ENCODE peak calls at places on chromosomes 12 and 14, in five cellular contexts. One of them, this sample, is unnamed.

GRCh38 chr12:121748571-121749265 is 36.2 kb downstream of the TMEM120B start:
- DNase-seq in thoracic aorta: no peak
- DNase-seq in gastrocnemius medialis: no peak
- DNase-seq in right lobe of liver: peak; percentile 52
- DNase-seq in body of pancreas: no peak
- DNase-seq in this sample: peak; percentile 93

GRCh38 chr12:80590085-80590484 is 117.3 kb upstream of the MYF6 start:
- DNase-seq in right lobe of liver: no peak
- DNase-seq in body of pancreas: no peak
- DNase-seq in thoracic aorta: no peak
- DNase-seq in gastrocnemius medialis: no peak
- DNase-seq in this sample: no peak

GRCh38 chr12:64825143-64826011 is 930 bp downstream of the TBC1D30 start:
- DNase-seq in gastrocnemius medialis: no peak
- DNase-seq in body of pancreas: no peak
- DNase-seq in right lobe of liver: no peak
- DNase-seq in thoracic aorta: no peak
- DNase-seq in this sample: peak; percentile 13

GRCh38 chr12:72330291-72330690 is 58.1 kb downstream of the TRHDE start:
- DNase-seq in thoracic aorta: no peak
- DNase-seq in body of pancreas: no peak
- DNase-seq in right lobe of liver: no peak
- DNase-seq in gastrocnemius medialis: no peak
- DNase-seq in this sample: peak; percentile 10

GRCh38 chr12:106481246-106481645 is 101.6 kb upstream of the RFX4 start:
- DNase-seq in body of pancreas: no peak
- DNase-seq in right lobe of liver: no peak
- DNase-seq in thoracic aorta: no peak
- DNase-seq in gastrocnemius medialis: no peak
- DNase-seq in this sample: no peak

GRCh38 chr12:89424394-89424793 is 72.1 kb upstream of the DUSP6 start:
- DNase-seq in right lobe of liver: no peak
- DNase-seq in gastrocnemius medialis: no peak
- DNase-seq in body of pancreas: no peak
- DNase-seq in thoracic aorta: no peak
- DNase-seq in this sample: no peak

GRCh38 chr14:105745433-105746123 is 219.2 kb downstream of the TMEM121 start:
- DNase-seq in thoracic aorta: no peak
- DNase-seq in gastrocnemius medialis: no peak
- DNase-seq in right lobe of liver: peak; percentile 3
- DNase-seq in body of pancreas: no peak
- DNase-seq in this sample: no peak

GRCh38 chr12:73057428-73057827 is 785.3 kb downstream of the TRHDE start:
- DNase-seq in right lobe of liver: no peak
- DNase-seq in body of pancreas: no peak
- DNase-seq in thoracic aorta: no peak
- DNase-seq in gastrocnemius medialis: no peak
- DNase-seq in this sample: peak; percentile 16

GRCh38 chr14:94110552-94111181 is at the start of gene IFI27:
- DNase-seq in body of pancreas: no peak
- DNase-seq in gastrocnemius medialis: no peak
- DNase-seq in right lobe of liver: no peak
- DNase-seq in thoracic aorta: no peak
- DNase-seq in this sample: no peak

GRCh38 chr12:30630378-30631285 is 65.0 kb downstream of the IPO8 start:
- DNase-seq in body of pancreas: no peak
- DNase-seq in gastrocnemius medialis: peak; percentile 4
- DNase-seq in thoracic aorta: no peak
- DNase-seq in right lobe of liver: no peak
- DNase-seq in this sample: no peak

GRCh38 chr12:110743571-110744093 is 941 bp upstream of the PPP1CC start:
- DNase-seq in right lobe of liver: peak; percentile 72
- DNase-seq in gastrocnemius medialis: peak; percentile 15
- DNase-seq in body of pancreas: no peak
- DNase-seq in thoracic aorta: no peak
- DNase-seq in this sample: no peak

GRCh38 chr14:50816419-50817047 is 14.4 kb downstream of the NIN start:
- DNase-seq in thoracic aorta: no peak
- DNase-seq in right lobe of liver: no peak
- DNase-seq in gastrocnemius medialis: no peak
- DNase-seq in body of pancreas: no peak
- DNase-seq in this sample: no peak

GRCh38 chr12:28110329-28110728 is 79.9 kb upstream of the CCDC91 start:
- DNase-seq in gastrocnemius medialis: no peak
- DNase-seq in thoracic aorta: no peak
- DNase-seq in right lobe of liver: no peak
- DNase-seq in body of pancreas: no peak
- DNase-seq in this sample: peak; percentile 35

GRCh38 chr12:127767631-127768030 is 499.3 kb upstream of the TMEM132C start:
- DNase-seq in right lobe of liver: no peak
- DNase-seq in body of pancreas: no peak
- DNase-seq in gastrocnemius medialis: no peak
- DNase-seq in thoracic aorta: no peak
- DNase-seq in this sample: no peak

GRCh38 chr14:105853089-105853906 is 326.9 kb downstream of the TMEM121 start:
- DNase-seq in body of pancreas: no peak
- DNase-seq in right lobe of liver: no peak
- DNase-seq in gastrocnemius medialis: no peak
- DNase-seq in thoracic aorta: no peak
- DNase-seq in this sample: no peak

GRCh38 chr14:36505193-36505815 is 14.7 kb downstream of the NKX2-1 start:
- DNase-seq in gastrocnemius medialis: no peak
- DNase-seq in thoracic aorta: no peak
- DNase-seq in body of pancreas: no peak
- DNase-seq in right lobe of liver: no peak
- DNase-seq in this sample: peak; percentile 26

GRCh38 chr12:118513554-118513953 is 137.2 kb downstream of the SUDS3 start:
- DNase-seq in gastrocnemius medialis: no peak
- DNase-seq in thoracic aorta: no peak
- DNase-seq in body of pancreas: no peak
- DNase-seq in right lobe of liver: no peak
- DNase-seq in this sample: no peak

GRCh38 chr14:106837870-106838269 is 1311.5 kb downstream of the TMEM121 start:
- DNase-seq in gastrocnemius medialis: no peak
- DNase-seq in thoracic aorta: no peak
- DNase-seq in body of pancreas: no peak
- DNase-seq in right lobe of liver: no peak
- DNase-seq in this sample: no peak

GRCh38 chr14:58746261-58746660 is 108.5 kb downstream of the DACT1 start:
- DNase-seq in right lobe of liver: no peak
- DNase-seq in thoracic aorta: no peak
- DNase-seq in body of pancreas: peak; percentile 35
- DNase-seq in gastrocnemius medialis: no peak
- DNase-seq in this sample: no peak

GRCh38 chr12:26528943-26529342 is 304.1 kb downstream of the ITPR2 start:
- DNase-seq in gastrocnemius medialis: no peak
- DNase-seq in right lobe of liver: no peak
- DNase-seq in thoracic aorta: no peak
- DNase-seq in body of pancreas: no peak
- DNase-seq in this sample: no peak

GRCh38 chr14:20631023-20631820 is 10.3 kb downstream of the OR6S1 start:
- DNase-seq in right lobe of liver: no peak
- DNase-seq in body of pancreas: peak; percentile 65
- DNase-seq in thoracic aorta: no peak
- DNase-seq in gastrocnemius medialis: no peak
- DNase-seq in this sample: peak; percentile 85

GRCh38 chr12:91316161-91316759 is 133.6 kb upstream of the DCN start:
- DNase-seq in body of pancreas: no peak
- DNase-seq in gastrocnemius medialis: no peak
- DNase-seq in thoracic aorta: no peak
- DNase-seq in right lobe of liver: no peak
- DNase-seq in this sample: no peak

GRCh38 chr12:127726928-127727327 is 540.0 kb upstream of the TMEM132C start:
- DNase-seq in gastrocnemius medialis: no peak
- DNase-seq in right lobe of liver: no peak
- DNase-seq in body of pancreas: no peak
- DNase-seq in thoracic aorta: no peak
- DNase-seq in this sample: no peak

GRCh38 chr12:132278421-132279183 is 50.8 kb downstream of the GALNT9 start:
- DNase-seq in gastrocnemius medialis: no peak
- DNase-seq in body of pancreas: no peak
- DNase-seq in right lobe of liver: no peak
- DNase-seq in thoracic aorta: no peak
- DNase-seq in this sample: no peak

GRCh38 chr14:98325761-98326160 is 946.2 kb downstream of the BCL11B start:
- DNase-seq in body of pancreas: no peak
- DNase-seq in gastrocnemius medialis: no peak
- DNase-seq in thoracic aorta: no peak
- DNase-seq in right lobe of liver: no peak
- DNase-seq in this sample: no peak

GRCh38 chr14:80669416-80669815 is 272.1 kb downstream of the CEP128 start:
- DNase-seq in body of pancreas: no peak
- DNase-seq in thoracic aorta: no peak
- DNase-seq in right lobe of liver: no peak
- DNase-seq in gastrocnemius medialis: no peak
- DNase-seq in this sample: no peak

GRCh38 chr12:27751386-27752047 is 28.5 kb upstream of the KLHL42 start:
- DNase-seq in right lobe of liver: peak; percentile 60
- DNase-seq in body of pancreas: peak; percentile 94
- DNase-seq in thoracic aorta: no peak
- DNase-seq in gastrocnemius medialis: no peak
- DNase-seq in this sample: no peak

GRCh38 chr14:71403673-71404072 is 496.4 kb downstream of the PCNX1 start:
- DNase-seq in gastrocnemius medialis: no peak
- DNase-seq in thoracic aorta: no peak
- DNase-seq in body of pancreas: no peak
- DNase-seq in right lobe of liver: no peak
- DNase-seq in this sample: peak; percentile 33

GRCh38 chr12:71475280-71475679 is 35.7 kb downstream of the LGR5 start:
- DNase-seq in right lobe of liver: no peak
- DNase-seq in gastrocnemius medialis: peak; percentile 71
- DNase-seq in thoracic aorta: no peak
- DNase-seq in body of pancreas: no peak
- DNase-seq in this sample: no peak

GRCh38 chr14:28676481-28676880 is 90.1 kb upstream of the FOXG1 start:
- DNase-seq in right lobe of liver: no peak
- DNase-seq in thoracic aorta: no peak
- DNase-seq in body of pancreas: no peak
- DNase-seq in gastrocnemius medialis: no peak
- DNase-seq in this sample: peak; percentile 42

GRCh38 chr12:48183091-48183875 is at the start of gene CCDC184:
- DNase-seq in thoracic aorta: peak; percentile 32
- DNase-seq in body of pancreas: peak; percentile 61
- DNase-seq in right lobe of liver: peak; percentile 41
- DNase-seq in gastrocnemius medialis: peak; percentile 26
- DNase-seq in this sample: peak; percentile 92

GRCh38 chr14:33545696-33546095 is 405.2 kb downstream of the EGLN3 start:
- DNase-seq in gastrocnemius medialis: no peak
- DNase-seq in thoracic aorta: no peak
- DNase-seq in body of pancreas: no peak
- DNase-seq in right lobe of liver: no peak
- DNase-seq in this sample: no peak

GRCh38 chr12:50057000-50057841 is at the start of gene ASIC1:
- DNase-seq in body of pancreas: peak; percentile 65
- DNase-seq in thoracic aorta: no peak
- DNase-seq in right lobe of liver: peak; percentile 77
- DNase-seq in gastrocnemius medialis: no peak
- DNase-seq in this sample: peak; percentile 69

GRCh38 chr14:75301666-75302325 is 23.2 kb downstream of the FOS start:
- DNase-seq in thoracic aorta: no peak
- DNase-seq in body of pancreas: peak; percentile 35
- DNase-seq in gastrocnemius medialis: no peak
- DNase-seq in right lobe of liver: peak; percentile 48
- DNase-seq in this sample: no peak

GRCh38 chr12:101474711-101475386 is at the start of gene SPIC:
- DNase-seq in thoracic aorta: no peak
- DNase-seq in gastrocnemius medialis: no peak
- DNase-seq in body of pancreas: no peak
- DNase-seq in right lobe of liver: no peak
- DNase-seq in this sample: no peak
- H3K27ac ChIP-seq in thoracic aorta: no peak within 1 kb of the TSS
- H3K27ac ChIP-seq in gastrocnemius medialis: no peak within 1 kb of the TSS
- H3K27ac ChIP-seq in body of pancreas: no peak within 1 kb of the TSS
- H3K27ac ChIP-seq in right lobe of liver: no peak within 1 kb of the TSS
- H3K27ac ChIP-seq in this sample: no peak within 1 kb of the TSS

GRCh38 chr14:104692939-104693315 is 3.5 kb downstream of the INF2 start:
- DNase-seq in body of pancreas: no peak
- DNase-seq in right lobe of liver: no peak
- DNase-seq in thoracic aorta: no peak
- DNase-seq in gastrocnemius medialis: no peak
- DNase-seq in this sample: no peak
- H3K27ac ChIP-seq in body of pancreas: no peak overlapping the region
- H3K27ac ChIP-seq in right lobe of liver: no peak overlapping the region
- H3K27ac ChIP-seq in thoracic aorta: no peak overlapping the region
- H3K27ac ChIP-seq in gastrocnemius medialis: peak overlapping the region; percentile 16
- H3K27ac ChIP-seq in this sample: no peak overlapping the region

GRCh38 chr12:51917041-51917590 is 9.8 kb downstream of the ACVRL1 start:
- DNase-seq in right lobe of liver: no peak
- DNase-seq in gastrocnemius medialis: no peak
- DNase-seq in body of pancreas: no peak
- DNase-seq in thoracic aorta: no peak
- DNase-seq in this sample: no peak

GRCh38 chr12:51913071-51914033 is 6.0 kb downstream of the ACVRL1 start:
- DNase-seq in gastrocnemius medialis: no peak
- DNase-seq in right lobe of liver: no peak
- DNase-seq in thoracic aorta: no peak
- DNase-seq in body of pancreas: no peak
- DNase-seq in this sample: no peak

GRCh38 chr12:51915951-51916350 is 8.6 kb downstream of the ACVRL1 start:
- DNase-seq in right lobe of liver: no peak
- DNase-seq in thoracic aorta: no peak
- DNase-seq in body of pancreas: no peak
- DNase-seq in gastrocnemius medialis: no peak
- DNase-seq in this sample: no peak

GRCh38 chr12:51914034-51914923 is 7.0 kb downstream of the ACVRL1 start:
- DNase-seq in thoracic aorta: no peak
- DNase-seq in body of pancreas: no peak
- DNase-seq in gastrocnemius medialis: no peak
- DNase-seq in right lobe of liver: no peak
- DNase-seq in this sample: no peak

DNA sequence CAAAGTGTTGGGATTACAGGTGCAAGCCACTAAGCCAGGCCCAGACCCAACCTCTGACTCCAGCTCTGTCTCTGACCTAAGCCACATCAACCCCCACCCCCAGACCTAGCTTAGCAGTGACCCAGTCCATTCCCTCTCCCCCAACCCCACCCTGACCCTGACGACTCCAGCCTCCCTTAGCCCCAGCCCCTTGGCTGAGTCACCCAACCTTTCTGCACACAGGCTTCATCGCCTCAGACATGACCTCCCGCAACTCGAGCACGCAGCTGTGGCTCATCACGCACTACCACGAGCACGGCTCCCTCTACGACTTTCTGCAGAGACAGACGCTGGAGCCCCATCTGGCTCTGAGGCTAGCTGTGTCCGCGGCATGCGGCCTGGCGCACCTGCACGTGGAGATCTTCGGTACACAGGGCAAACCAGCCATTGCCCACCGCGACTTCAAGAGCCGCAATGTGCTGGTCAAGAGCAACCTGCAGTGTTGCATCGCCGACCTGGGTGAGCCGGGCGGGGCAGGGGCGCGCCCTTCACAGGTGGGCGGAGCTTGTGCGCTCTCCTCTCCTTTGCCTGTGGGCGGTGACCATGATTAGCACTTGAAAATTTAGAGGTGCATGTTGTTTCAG is 7.8 kb downstream of the ACVRL1 start:
- DNase-seq in right lobe of liver: no peak
- DNase-seq in thoracic aorta: no peak
- DNase-seq in gastrocnemius medialis: no peak
- DNase-seq in body of pancreas: no peak
- DNase-seq in this sample: no peak
- H3K27ac ChIP-seq in right lobe of liver: no peak overlapping the region
- H3K27ac ChIP-seq in thoracic aorta: no peak overlapping the region
- H3K27ac ChIP-seq in gastrocnemius medialis: no peak overlapping the region
- H3K27ac ChIP-seq in body of pancreas: no peak overlapping the region
- H3K27ac ChIP-seq in this sample: no peak overlapping the region

GRCh38 chr14:43475762-43476161 is 1031.3 kb downstream of the FSCB start:
- DNase-seq in gastrocnemius medialis: no peak
- DNase-seq in right lobe of liver: no peak
- DNase-seq in thoracic aorta: no peak
- DNase-seq in body of pancreas: no peak
- DNase-seq in this sample: no peak
- H3K27ac ChIP-seq in gastrocnemius medialis: no peak overlapping the region
- H3K27ac ChIP-seq in right lobe of liver: no peak overlapping the region
- H3K27ac ChIP-seq in thoracic aorta: no peak overlapping the region
- H3K27ac ChIP-seq in body of pancreas: no peak overlapping the region
- H3K27ac ChIP-seq in this sample: no peak overlapping the region